ENCODE peak calls at places on chromosomes 12 and 14, in ten cellular contexts. S is esophagus squamous epithelium; X is IMR-90; M is aorta; Z is PC-9; L is neuronal stem cell; K is body of pancreas; Y is BE2C; N is CD8-positive, alpha-beta memory T cell; W is tibial artery. U is an unnamed sample. For H3K36me3, the result is how much of the 10 kb centered on the place peaks cover.

GRCh38 chr12:102480401-102480800 is at the start of gene IGF1:
- DNase-seq in S (no peak), X (peak), M (no peak), Z (no peak), L (no peak), K (no peak), Y (no peak), N (no peak), W (no peak), U (no peak)

GRCh38 chr12:12338528-12339168 is 11.4 kb downstream of the MANSC1 start:
- DNase-seq in S (no peak), X (peak), M (no peak), Z (peak), L (no peak), K (no peak), Y (no peak), N (no peak), W (no peak), U (no peak)

GRCh38 chr12:113186033-113186365 is 478 bp downstream of the RITA1 start:
- DNase-seq in S (no peak), X (peak), M (no peak), Z (peak), L (no peak), K (no peak), Y (no peak), N (no peak), W (no peak), U (no peak)

GRCh38 chr14:106200539-106201310 is 674.3 kb downstream of the TMEM121 start:
- DNase-seq in S (no peak), X (no peak), M (no peak), Z (no peak), L (no peak), K (no peak), Y (no peak), N (no peak), W (no peak), U (no peak)

GRCh38 chr12:28292699-28293098 is 102.4 kb downstream of the CCDC91 start:
- DNase-seq in S (no peak), X (no peak), M (no peak), Z (no peak), L (no peak), K (no peak), Y (no peak), N (no peak), W (no peak), U (no peak)

GRCh38 chr14:57871487-57872080 is 5.7 kb upstream of the SLC35F4 start:
- DNase-seq in S (no peak), X (peak), M (no peak), Z (no peak), L (peak), K (peak), Y (peak), N (no peak), W (no peak), U (no peak)

GRCh38 chr12:118312578-118312977 is 60.1 kb downstream of the TAOK3 start:
- DNase-seq in S (no peak), X (no peak), M (no peak), Z (peak), L (no peak), K (no peak), Y (no peak), N (no peak), W (no peak), U (no peak)

GRCh38 chr12:120669055-120669828 is 17.7 kb upstream of the MLEC start:
- DNase-seq in S (no peak), X (no peak), M (peak), Z (no peak), L (no peak), K (peak), Y (peak), N (no peak), W (peak), U (no peak)

GRCh38 chr12:28527631-28528249 is 337.5 kb downstream of the CCDC91 start:
- DNase-seq in S (no peak), X (no peak), M (no peak), Z (no peak), L (no peak), K (no peak), Y (no peak), N (no peak), W (no peak), U (no peak)

GRCh38 chr12:107514887-107515445 is 170.6 kb upstream of the PWP1 start:
- DNase-seq in S (no peak), X (peak), M (no peak), Z (peak), L (no peak), K (no peak), Y (no peak), N (no peak), W (no peak), U (no peak)

GRCh38 chr12:125079084-125079483 is 13.8 kb downstream of the AACS start:
- DNase-seq in S (no peak), X (no peak), M (peak), Z (no peak), L (no peak), K (no peak), Y (no peak), N (no peak), W (no peak), U (no peak)

GRCh38 chr12:24854908-24855307 is 94.0 kb downstream of the BCAT1 start:
- DNase-seq in S (no peak), X (peak), M (no peak), Z (no peak), L (no peak), K (no peak), Y (no peak), N (no peak), W (no peak), U (no peak)

GRCh38 chr12:108611884-108612415 is 14.1 kb upstream of the TMEM119 start:
- DNase-seq in S (no peak), X (peak), M (no peak), Z (no peak), L (no peak), K (no peak), Y (peak), N (peak), W (no peak), U (peak)

GRCh38 chr14:96162741-96163140 is 41.9 kb upstream of the BDKRB2 start:
- DNase-seq in S (no peak), X (peak), M (no peak), Z (no peak), L (no peak), K (no peak), Y (no peak), N (no peak), W (no peak), U (no peak)

GRCh38 chr12:34204830-34205285 is 182.6 kb downstream of the ALG10 start:
- DNase-seq in S (no peak), X (no peak), M (no peak), Z (no peak), L (no peak), K (no peak), Y (no peak), N (no peak), W (no peak), U (no peak)

GRCh38 chr14:92176476-92176875 is 54.7 kb downstream of the CPSF2 start:
- DNase-seq in S (no peak), X (no peak), M (no peak), Z (no peak), L (no peak), K (no peak), Y (no peak), N (no peak), W (no peak), U (no peak)

GRCh38 chr12:87661770-87662402 is 367.3 kb downstream of the C12orf50 start:
- DNase-seq in S (no peak), X (peak), M (no peak), Z (no peak), L (no peak), K (no peak), Y (no peak), N (no peak), W (no peak), U (no peak)

GRCh38 chr14:103127356-103127755 is 4.1 kb downstream of the TNFAIP2 start:
- DNase-seq in S (no peak), X (no peak), M (peak), Z (peak), L (no peak), K (no peak), Y (no peak), N (no peak), W (no peak), U (no peak)

GRCh38 chr12:127984386-127985055 is 282.4 kb upstream of the TMEM132C start:
- DNase-seq in S (no peak), X (no peak), M (no peak), Z (no peak), L (no peak), K (no peak), Y (no peak), N (no peak), W (no peak), U (no peak)

GRCh38 chr12:56188786-56189335 is 422 bp downstream of the SMARCC2 start:
- DNase-seq in S (no peak), X (no peak), M (no peak), Z (no peak), L (peak), K (no peak), Y (peak), N (no peak), W (no peak), U (peak)

DNA sequence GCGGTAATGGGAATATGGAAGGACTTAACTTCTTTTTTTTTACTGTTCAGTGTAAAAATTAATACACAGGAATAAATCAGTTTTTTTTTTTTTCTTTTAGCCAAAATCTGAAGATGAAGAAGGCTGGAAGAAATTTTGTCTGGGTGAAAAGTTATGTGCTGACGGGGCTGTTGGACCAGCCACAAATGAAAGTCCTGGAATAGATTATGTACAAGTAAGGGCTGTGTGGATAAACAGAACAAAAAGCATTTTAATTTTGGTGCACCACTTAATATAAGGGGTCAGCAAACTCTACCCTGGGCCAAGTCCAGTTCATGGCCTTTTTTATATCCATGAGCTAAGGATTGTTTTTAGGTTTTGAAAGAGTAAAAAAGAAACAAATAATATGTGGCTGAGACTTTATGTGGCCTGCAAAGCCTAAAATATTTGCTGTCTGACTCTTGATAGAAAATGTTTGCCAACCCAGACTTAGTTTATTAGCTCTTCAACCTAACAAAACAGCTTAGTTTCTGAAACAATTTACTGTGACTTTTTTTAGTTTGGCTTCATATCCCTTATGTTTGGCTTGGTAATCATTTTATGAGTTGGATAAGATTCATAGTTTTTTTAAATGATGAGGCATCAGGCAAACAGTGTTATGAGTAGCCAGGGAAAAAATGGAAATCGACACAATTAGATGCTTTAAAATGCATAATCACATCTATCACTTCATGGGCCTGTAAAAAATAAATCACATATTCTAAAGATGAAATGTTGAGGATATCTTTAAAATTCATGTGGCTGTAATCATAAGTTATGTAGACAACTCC is 8.4 kb downstream of the GEMIN2 start:
- DNase-seq in S (no peak), X (no peak), M (no peak), Z (no peak), L (no peak), K (no peak), Y (no peak), N (no peak), W (no peak), U (no peak)
- H3K36me3 ChIP-seq in S (under half), X (under half), M (under half), Z (under half), L (half or more), K (under half), Y (under half), N (under half), W (half or more), U (under half)

GRCh38 chr14:99203080-99203479 is 68.9 kb downstream of the BCL11B start:
- DNase-seq in S (no peak), X (no peak), M (no peak), Z (no peak), L (no peak), K (no peak), Y (no peak), N (no peak), W (no peak), U (no peak)
- H3K36me3 ChIP-seq in S (under half), X (under half), M (under half), Z (under half), L (under half), K (under half), Y (under half), N (under half), W (under half), U (under half)

GRCh38 chr12:53478865-53479264 is 20.4 kb downstream of the MAP3K12 start:
- DNase-seq in S (no peak), X (no peak), M (no peak), Z (no peak), L (no peak), K (no peak), Y (no peak), N (no peak), W (no peak), U (no peak)
- H3K36me3 ChIP-seq in S (half or more), X (half or more), M (under half), Z (half or more), L (half or more), K (under half), Y (half or more), N (half or more), W (half or more), U (half or more)

GRCh38 chr12:367972-368371 is 21.1 kb downstream of the KDM5A start:
- DNase-seq in S (no peak), X (no peak), M (no peak), Z (no peak), L (no peak), K (no peak), Y (no peak), N (no peak), W (no peak), U (no peak)
- H3K36me3 ChIP-seq in S (under half), X (under half), M (under half), Z (half or more), L (half or more), K (under half), Y (half or more), N (under half), W (half or more), U (under half)

GRCh38 chr12:911191-911826 is 38.2 kb downstream of the RAD52 start:
- DNase-seq in S (no peak), X (no peak), M (no peak), Z (no peak), L (no peak), K (no peak), Y (no peak), N (no peak), W (no peak), U (no peak)
- H3K36me3 ChIP-seq in S (half or more), X (half or more), M (under half), Z (half or more), L (half or more), K (under half), Y (half or more), N (half or more), W (half or more), U (half or more)

GRCh38 chr14:99497341-99497740 is 16.1 kb downstream of the CCNK start:
- DNase-seq in S (no peak), X (no peak), M (no peak), Z (no peak), L (no peak), K (no peak), Y (no peak), N (no peak), W (no peak), U (no peak)

GRCh38 chr14:99502989-99503421 is 21.8 kb downstream of the CCNK start:
- DNase-seq in S (no peak), X (no peak), M (no peak), Z (no peak), L (no peak), K (no peak), Y (no peak), N (no peak), W (no peak), U (no peak)

DNA sequence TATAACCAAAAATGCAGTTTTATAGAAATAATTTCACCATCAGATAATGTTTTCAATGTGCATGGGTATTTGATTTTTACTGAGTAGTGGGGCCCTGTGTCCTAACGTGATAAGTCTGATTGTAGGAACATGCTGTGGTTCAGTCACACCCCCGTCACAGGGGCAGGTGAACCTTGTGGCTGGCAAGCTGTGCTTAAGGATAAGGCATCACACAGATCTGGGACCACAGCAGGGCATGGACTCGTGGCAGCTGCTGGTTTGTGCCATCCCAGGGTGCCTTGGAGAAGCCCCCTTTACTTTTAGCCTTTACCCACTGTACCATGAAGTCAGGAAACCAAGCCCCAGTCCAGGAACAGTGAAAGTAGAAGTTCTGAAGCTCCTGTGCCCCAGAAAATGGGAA is 16.7 kb downstream of the CCNK start:
- DNase-seq in S (no peak), X (no peak), M (no peak), Z (no peak), L (no peak), K (no peak), Y (no peak), N (no peak), W (no peak), U (no peak)
- H3K36me3 ChIP-seq in S (under half), X (half or more), M (under half), Z (under half), L (half or more), K (under half), Y (half or more), N (half or more), W (half or more), U (half or more)

GRCh38 chr12:14654416-14654815 is 42.0 kb downstream of the GUCY2C start:
- DNase-seq in S (no peak), X (no peak), M (no peak), Z (no peak), L (no peak), K (no peak), Y (no peak), N (no peak), W (no peak), U (no peak)

GRCh38 chr12:14650791-14651190 is 45.6 kb downstream of the GUCY2C start:
- DNase-seq in S (no peak), X (no peak), M (no peak), Z (no peak), L (no peak), K (no peak), Y (no peak), N (no peak), W (no peak), U (no peak)

GRCh38 chr12:14654842-14655241 is 41.6 kb downstream of the GUCY2C start:
- DNase-seq in S (no peak), X (no peak), M (no peak), Z (no peak), L (no peak), K (no peak), Y (no peak), N (no peak), W (no peak), U (no peak)

GRCh38 chr12:14655284-14655683 is 41.1 kb downstream of the GUCY2C start:
- DNase-seq in S (no peak), X (no peak), M (no peak), Z (no peak), L (no peak), K (no peak), Y (no peak), N (no peak), W (no peak), U (no peak)

DNA sequence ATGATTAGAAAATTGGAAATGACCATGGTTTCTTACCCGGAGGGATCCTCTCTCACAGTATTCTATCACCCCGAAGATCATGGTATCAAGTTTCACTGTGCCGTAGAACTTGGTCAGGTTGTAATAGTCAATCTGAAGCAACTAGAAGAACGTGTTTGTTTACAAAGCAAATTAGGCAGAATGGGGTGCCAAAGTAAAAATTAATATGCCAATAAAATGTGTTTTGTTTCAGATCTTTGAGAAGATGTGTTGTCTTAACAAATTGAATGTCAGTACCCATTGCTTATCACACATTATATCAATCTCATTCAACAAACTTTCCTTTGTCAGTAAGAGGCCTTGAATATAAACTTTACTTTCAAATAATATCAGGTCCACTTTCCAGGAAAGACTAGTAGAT is 45.0 kb downstream of the GUCY2C start:
- DNase-seq in S (no peak), X (no peak), M (no peak), Z (no peak), L (no peak), K (no peak), Y (no peak), N (no peak), W (no peak), U (no peak)
- H3K36me3 ChIP-seq in S (under half), X (under half), M (under half), Z (under half), L (under half), K (under half), Y (under half), N (under half), W (under half), U (under half)

GRCh38 chr12:42686514-42687172 is 97.1 kb upstream of the PRICKLE1 start:
- DNase-seq in S (no peak), X (peak), M (no peak), Z (no peak), L (no peak), K (no peak), Y (no peak), N (no peak), W (no peak), U (no peak)
- H3K36me3 ChIP-seq in S (under half), X (under half), M (under half), Z (under half), L (under half), K (under half), Y (under half), N (under half), W (under half), U (under half)

U was measured in Peyer's patch.